ENCODE peak calls at places on chromosomes 13 and 19, in eight cellular contexts. Q is ecto neural progenitor cell; P is CD8-positive, alpha-beta T cell; G is AML-193; W is LHCN-M2; B is progenitor cell of endocrine pancreas; U is posterior cingulate gyrus; C is GOT3. N is an unnamed sample.

GRCh38 chr19:10514211-10515145 is 2.8 kb downstream of the S1PR5 start:
- DNase-seq in Q (peak), P (peak), G (no peak), W (no peak), B (no peak), U (no peak), C (no peak), N (no peak)

GRCh38 chr13:77345150-77345780 is 18.4 kb upstream of the MYCBP2 start:
- DNase-seq in Q (no peak), P (no peak), G (peak), W (no peak), B (no peak), U (no peak), C (no peak), N (no peak)

GRCh38 chr19:13085673-13086072 is 17.0 kb downstream of the LYL1 start:
- DNase-seq in Q (no peak), P (no peak), G (no peak), W (no peak), B (no peak), U (no peak), C (no peak), N (no peak)

GRCh38 chr13:51297556-51297955 is 41.9 kb upstream of the SERPINE3 start:
- DNase-seq in Q (no peak), P (no peak), G (no peak), W (no peak), B (no peak), U (no peak), C (no peak), N (no peak)

GRCh38 chr13:28401303-28402056 is 93.4 kb downstream of the FLT1 start:
- DNase-seq in Q (no peak), P (no peak), G (peak), W (peak), B (no peak), U (no peak), C (no peak), N (no peak)

GRCh38 chr19:48926909-48927308 is 6.6 kb upstream of the DHDH start:
- DNase-seq in Q (no peak), P (no peak), G (no peak), W (peak), B (no peak), U (peak), C (peak), N (peak)

GRCh38 chr19:48239120-48239519 is 16.6 kb downstream of the CARD8 start:
- DNase-seq in Q (no peak), P (no peak), G (no peak), W (peak), B (no peak), U (no peak), C (no peak), N (no peak)

GRCh38 chr13:28545583-28546333 is 50.8 kb upstream of the FLT1 start:
- DNase-seq in Q (no peak), P (no peak), G (no peak), W (no peak), B (no peak), U (no peak), C (no peak), N (no peak)

GRCh38 chr13:42997381-42997780 is 5.3 kb upstream of the EPSTI1 start:
- DNase-seq in Q (no peak), P (no peak), G (no peak), W (peak), B (no peak), U (no peak), C (no peak), N (no peak)

GRCh38 chr19:58569943-58570670 is 3.0 kb downstream of the MZF1 start:
- DNase-seq in Q (no peak), P (no peak), G (no peak), W (no peak), B (no peak), U (no peak), C (no peak), N (no peak)

GRCh38 chr13:109652536-109652935 is 133.8 kb downstream of the IRS2 start:
- DNase-seq in Q (no peak), P (no peak), G (no peak), W (no peak), B (no peak), U (no peak), C (no peak), N (no peak)

GRCh38 chr13:21638319-21639282 is 32.3 kb upstream of the FGF9 start:
- DNase-seq in Q (no peak), P (peak), G (peak), W (peak), B (no peak), U (no peak), C (no peak), N (peak)

N was measured in hippocampal formation.